ENCODE peak calls at places on chromosomes 11 and 22, in five cellular contexts. Y, F, R, O and N are unnamed samples.

GRCh38 chr11:113796663-113797259 is 17.2 kb downstream of the CLDN25 start:
- DNase-seq in F (no peak), O (no peak), Y (no peak), R (peak), N (no peak)

GRCh38 chr22:19896665-19897355 is 42.1 kb upstream of the GNB1L start:
- DNase-seq in O (no peak), F (no peak), R (no peak), Y (no peak), N (no peak)

GRCh38 chr11:19652976-19653375 is 59.7 kb upstream of the NAV2 start:
- DNase-seq in F (no peak), O (no peak), Y (no peak), R (no peak), N (no peak)

GRCh38 chr11:2562181-2562581 is 117.4 kb downstream of the KCNQ1 start:
- DNase-seq in O (no peak), Y (no peak), F (no peak), R (no peak), N (no peak)

GRCh38 chr11:75281469-75282095 is 41.0 kb downstream of the TPBGL start:
- DNase-seq in O (no peak), Y (no peak), F (no peak), R (no peak), N (no peak)

GRCh38 chr11:83819936-83820549 is 533.9 kb upstream of the CCDC90B start:
- DNase-seq in R (peak), F (no peak), O (peak), Y (no peak), N (no peak)

GRCh38 chr22:27801616-27802388 is at the start of gene MN1:
- DNase-seq in O (no peak), F (peak), Y (no peak), R (peak), N (no peak)

GRCh38 chr11:78469905-78470304 is 52.3 kb upstream of the GAB2 start:
- DNase-seq in Y (no peak), F (no peak), R (peak), O (no peak), N (no peak)

GRCh38 chr11:100823360-100823759 is 136.3 kb downstream of the ARHGAP42 start:
- DNase-seq in R (peak), Y (no peak), O (peak), F (no peak), N (no peak)

GRCh38 chr11:25293166-25293565 is 796.3 kb downstream of the LUZP2 start:
- DNase-seq in F (no peak), R (no peak), O (no peak), Y (no peak), N (no peak)

GRCh38 chr11:18706330-18707243 is 8.0 kb downstream of the TMEM86A start:
- DNase-seq in Y (peak), O (no peak), F (peak), R (peak), N (peak)

GRCh38 chr11:16194566-16194965 is 161.8 kb downstream of the SOX6 start:
- DNase-seq in O (no peak), Y (no peak), F (no peak), R (peak), N (no peak)

GRCh38 chr11:10908215-10908990 is 50.5 kb upstream of the ZBED5 start:
- DNase-seq in R (peak), O (peak), F (no peak), Y (no peak), N (no peak)

GRCh38 chr11:134821422-134821821 is 409.4 kb upstream of the B3GAT1 start:
- DNase-seq in O (no peak), F (no peak), R (no peak), Y (no peak), N (no peak)

GRCh38 chr11:105168457-105168856 is 28.9 kb upstream of the CARD18 start:
- DNase-seq in O (no peak), F (no peak), Y (no peak), R (peak), N (no peak)

GRCh38 chr11:59283825-59284772 is 71.4 kb upstream of the MPEG1 start:
- DNase-seq in O (peak), Y (no peak), R (peak), F (peak), N (no peak)

GRCh38 chr11:64202992-64203391 is 3.5 kb upstream of the FERMT3 start:
- DNase-seq in Y (no peak), F (no peak), O (no peak), R (no peak), N (no peak)

GRCh38 chr22:38757464-38757757 is 1.6 kb upstream of the SUN2 start:
- DNase-seq in Y (no peak), R (no peak), F (no peak), O (no peak), N (no peak)

GRCh38 chr22:46833228-46833627 is 70.8 kb downstream of the TBC1D22A start:
- DNase-seq in O (no peak), Y (no peak), F (no peak), R (peak), N (no peak)

GRCh38 chr22:39179401-39179827 is 26.9 kb upstream of the CBX7 start:
- DNase-seq in O (no peak), R (no peak), Y (no peak), F (no peak), N (no peak)

GRCh38 chr11:7597620-7598019 is 75.7 kb downstream of the CYB5R2 start:
- DNase-seq in R (no peak), O (no peak), F (no peak), Y (peak), N (peak)

GRCh38 chr11:1831338-1832180 is 3.2 kb upstream of the SYT8 start:
- DNase-seq in Y (no peak), R (no peak), O (no peak), F (no peak), N (no peak)

GRCh38 chr11:120952503-120953229 is 71.2 kb upstream of the TBCEL start:
- DNase-seq in R (peak), F (peak), Y (peak), O (peak), N (peak)

GRCh38 chr11:9774591-9775392 is 110.9 kb downstream of the SWAP70 start:
- DNase-seq in Y (no peak), F (no peak), O (peak), R (peak), N (no peak)

GRCh38 chr11:35629914-35630313 is 11.7 kb downstream of the FJX1 start:
- DNase-seq in O (peak), Y (no peak), F (no peak), R (peak), N (no peak)

GRCh38 chr22:26556904-26557303 is 33.0 kb downstream of the TPST2 start:
- DNase-seq in Y (no peak), O (no peak), R (no peak), F (no peak), N (no peak)

GRCh38 chr11:18594999-18595749 is 4.4 kb upstream of the MISFA start:
- DNase-seq in O (peak), F (no peak), R (no peak), Y (no peak), N (peak)

GRCh38 chr22:42320463-42321416 is 50.3 kb upstream of the TCF20 start:
- DNase-seq in F (no peak), R (no peak), Y (no peak), O (no peak), N (no peak)

GRCh38 chr11:35927730-35928129 is 16.1 kb upstream of the LDLRAD3 start:
- DNase-seq in R (peak), Y (peak), F (no peak), O (peak), N (peak)

GRCh38 chr11:117631336-117632090 is 165.5 kb downstream of the DSCAML1 start:
- DNase-seq in O (no peak), Y (no peak), F (no peak), R (no peak), N (no peak)

GRCh38 chr22:27676545-27677188 is 124.9 kb downstream of the MN1 start:
- DNase-seq in Y (no peak), R (peak), O (no peak), F (no peak), N (no peak)

GRCh38 chr11:100353083-100353482 is 334.0 kb upstream of the ARHGAP42 start:
- DNase-seq in O (no peak), Y (no peak), R (no peak), F (no peak), N (no peak)

GRCh38 chr22:35930933-35931332 is 97.7 kb downstream of the RBFOX2 start:
- DNase-seq in Y (no peak), O (peak), F (no peak), R (peak), N (no peak)

GRCh38 chr11:77027275-77027674 is 6.9 kb upstream of the B3GNT6 start:
- DNase-seq in F (no peak), O (no peak), Y (no peak), R (no peak), N (no peak)

GRCh38 chr11:14898286-14899086 is 6.5 kb upstream of the CYP2R1 start:
- DNase-seq in R (no peak), F (no peak), Y (no peak), O (no peak), N (no peak)

GRCh38 chr11:1854949-1855885 is 2.3 kb downstream of the LSP1 start:
- DNase-seq in O (no peak), R (no peak), Y (no peak), F (peak), N (no peak)

GRCh38 chr22:24977370-24978230 is 25.1 kb downstream of the KIAA1671 start:
- DNase-seq in R (peak), F (no peak), Y (no peak), O (no peak), N (no peak)

GRCh38 chr22:31148953-31149627 is 8.8 kb upstream of the PLA2G3 start:
- DNase-seq in Y (peak), F (peak), R (peak), O (peak), N (no peak)
- TF ChIP-seq CTCF in Y (peak), F (peak), R (no peak), O (peak), N (peak)

GRCh38 chr22:37641251-37641949 is 1.9 kb downstream of the SH3BP1 start:
- DNase-seq in Y (no peak), R (no peak), F (no peak), O (no peak), N (no peak)
- H3K4me3 ChIP-seq in Y (peak), R (no peak), F (peak), O (no peak), N (no peak)

DNA sequence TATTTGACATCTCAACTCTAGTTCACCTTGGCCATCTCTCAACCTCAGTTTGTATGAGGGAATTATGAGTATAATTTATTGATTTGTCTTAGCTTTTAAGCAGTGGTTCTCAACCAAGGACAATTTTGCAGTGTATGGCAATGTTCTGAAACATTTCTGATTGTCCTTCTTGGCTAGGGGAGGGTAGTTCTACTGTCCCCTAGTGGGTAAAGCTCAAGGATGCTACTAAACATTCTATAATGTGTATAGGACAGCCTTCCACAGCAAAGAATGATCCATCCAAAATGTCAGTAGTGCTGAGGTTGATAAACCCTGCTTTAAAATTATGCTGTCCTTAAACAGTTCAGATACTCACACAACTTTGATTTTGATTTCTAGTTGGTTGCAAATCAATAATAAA is 78.1 kb upstream of the ALKBH3 start:
- DNase-seq in R (peak), O (no peak), F (no peak), Y (no peak), N (no peak)
- TF ChIP-seq CTCF in R (peak), O (peak), F (no peak), Y (no peak), N (no peak)

GRCh38 chr11:96306933-96307747 is 35.9 kb downstream of the MAML2 start:
- DNase-seq in Y (peak), F (peak), O (peak), R (peak), N (peak)
- H3K4me3 ChIP-seq in Y (peak), F (peak), O (peak), R (peak), N (no peak)

GRCh38 chr11:69645801-69646492 is 5.0 kb downstream of the CCND1 start:
- DNase-seq in O (no peak), F (no peak), Y (no peak), R (no peak), N (no peak)

GRCh38 chr11:69644962-69645675 is 4.2 kb downstream of the CCND1 start:
- DNase-seq in F (no peak), O (no peak), Y (no peak), R (no peak), N (no peak)

GRCh38 chr11:69643646-69644045 is 2.7 kb downstream of the CCND1 start:
- DNase-seq in O (no peak), Y (no peak), F (no peak), R (no peak), N (no peak)

GRCh38 chr11:69642913-69643632 is 2.1 kb downstream of the CCND1 start:
- DNase-seq in Y (peak), O (no peak), F (peak), R (peak), N (peak)

DNA sequence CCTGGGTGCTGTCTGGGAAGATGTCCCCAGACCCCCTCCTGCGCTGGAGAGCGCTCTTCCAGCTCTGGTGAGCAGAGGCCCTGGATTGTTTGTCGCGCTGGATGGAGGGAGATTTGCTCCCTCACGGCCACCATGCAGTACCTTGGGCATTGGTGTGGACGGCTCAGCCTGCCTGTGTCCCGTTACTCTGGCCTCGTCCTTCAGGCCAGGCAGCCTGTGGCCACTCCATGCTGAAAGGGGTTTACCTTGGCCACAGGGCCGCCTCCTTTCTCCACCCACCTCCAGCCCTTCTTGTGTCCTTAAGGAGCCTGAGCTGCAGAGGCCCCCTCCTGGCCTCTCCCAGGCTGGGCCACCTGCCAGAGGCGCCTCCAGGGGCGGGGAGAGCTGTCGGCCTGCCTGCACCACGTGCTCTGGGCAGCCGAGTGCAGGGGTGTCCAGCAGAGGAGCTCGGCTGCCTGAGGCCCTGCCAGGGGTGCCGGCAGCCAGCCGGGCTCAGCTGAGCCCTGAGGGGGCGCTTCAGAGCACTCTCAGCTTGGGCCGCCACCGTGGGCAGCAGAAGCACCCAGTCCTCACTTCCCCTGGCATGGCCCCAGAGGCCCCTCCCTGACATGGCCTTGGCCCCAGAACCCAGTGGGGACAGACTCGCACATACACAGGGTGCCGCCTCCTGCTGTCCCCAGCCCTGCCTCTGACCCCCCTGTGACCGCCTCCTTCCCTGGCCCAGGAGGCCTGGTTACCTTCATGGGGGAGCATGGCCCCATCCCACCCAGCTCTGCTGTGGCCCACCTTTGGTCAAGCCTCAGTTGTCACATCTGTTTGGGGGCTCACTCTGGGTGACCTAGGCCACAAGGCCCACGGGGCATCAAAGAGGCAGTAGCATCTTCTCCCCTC is 3.4 kb downstream of the CCND1 start:
- DNase-seq in O (peak), R (peak), F (no peak), Y (peak), N (no peak)
- TF ChIP-seq CTCF in O (peak), R (peak), F (peak), Y (no peak), N (no peak)

DNA sequence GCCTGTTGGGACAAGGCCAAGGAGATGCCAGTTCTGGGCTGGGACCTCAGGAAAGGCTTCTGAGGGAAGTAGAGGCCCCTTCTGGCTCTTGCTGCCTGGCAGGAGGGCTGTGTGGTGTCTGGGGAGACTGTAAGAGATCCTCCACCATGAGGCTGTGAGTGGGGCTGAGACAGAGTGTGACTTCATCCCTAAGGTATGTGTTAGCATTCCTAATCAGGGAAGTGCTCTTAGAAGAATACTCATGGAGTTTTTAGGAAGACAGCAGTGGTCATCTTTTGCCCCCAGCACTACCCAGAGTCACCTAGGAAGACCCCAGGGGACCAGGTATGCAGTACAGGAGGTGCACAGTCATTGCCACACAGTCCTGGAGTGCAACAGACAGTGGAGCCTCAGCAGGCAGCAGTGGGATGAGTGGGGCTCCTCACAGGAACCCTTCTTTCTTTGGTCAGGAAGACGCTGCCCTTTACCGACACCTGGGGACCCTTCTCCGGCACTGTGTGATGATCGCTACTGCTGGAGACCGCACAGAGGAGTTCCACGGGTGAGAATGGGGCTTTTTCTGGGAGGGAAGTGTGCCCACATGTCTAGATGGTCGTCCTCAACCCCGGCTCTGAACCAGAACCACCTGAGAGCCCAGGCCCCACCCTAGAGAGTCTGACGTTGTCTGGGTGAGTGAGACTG is 2.8 kb downstream of the RIC8A start:
- DNase-seq in F (peak), O (no peak), Y (peak), R (peak), N (peak)
- H3K4me3 ChIP-seq in F (peak), O (peak), Y (peak), R (peak), N (no peak)

DNA sequence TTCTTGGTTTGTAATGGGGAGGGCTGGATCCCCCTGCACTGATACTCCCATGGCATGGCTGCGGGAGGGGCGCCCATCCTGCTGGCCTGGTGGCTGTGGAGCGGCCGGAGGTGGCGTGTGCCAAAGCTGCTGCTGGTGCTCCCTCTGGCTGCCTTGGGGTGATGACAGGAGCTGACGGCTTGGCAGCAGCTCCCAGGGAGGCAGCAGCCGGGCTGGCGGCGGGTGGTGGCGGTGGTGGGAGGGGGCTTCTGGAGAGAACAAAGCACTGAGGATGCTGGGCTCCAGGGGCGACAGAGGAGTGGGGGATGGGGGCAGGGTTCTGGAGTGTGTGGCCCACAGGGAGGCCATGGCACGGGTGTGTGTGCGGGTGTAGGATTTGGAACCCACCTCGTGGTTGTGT is 11.4 kb upstream of the MPPED1 start:
- DNase-seq in Y (no peak), O (no peak), F (no peak), R (no peak), N (no peak)
- TF ChIP-seq CTCF in Y (no peak), O (no peak), F (no peak), R (no peak), N (no peak)

GRCh38 chr11:118908931-118909618 is 16.7 kb downstream of the BCL9L start:
- DNase-seq in O (peak), F (no peak), R (peak), Y (peak), N (peak)

GRCh38 chr11:118908264-118908663 is 17.5 kb downstream of the BCL9L start:
- DNase-seq in F (no peak), Y (no peak), O (no peak), R (no peak), N (no peak)

GRCh38 chr11:118910309-118911112 is 15.2 kb downstream of the BCL9L start:
- DNase-seq in Y (peak), R (peak), O (peak), F (no peak), N (peak)

GRCh38 chr11:118911113-118911879 is 14.4 kb downstream of the BCL9L start:
- DNase-seq in O (no peak), Y (no peak), R (no peak), F (no peak), N (no peak)

DNA sequence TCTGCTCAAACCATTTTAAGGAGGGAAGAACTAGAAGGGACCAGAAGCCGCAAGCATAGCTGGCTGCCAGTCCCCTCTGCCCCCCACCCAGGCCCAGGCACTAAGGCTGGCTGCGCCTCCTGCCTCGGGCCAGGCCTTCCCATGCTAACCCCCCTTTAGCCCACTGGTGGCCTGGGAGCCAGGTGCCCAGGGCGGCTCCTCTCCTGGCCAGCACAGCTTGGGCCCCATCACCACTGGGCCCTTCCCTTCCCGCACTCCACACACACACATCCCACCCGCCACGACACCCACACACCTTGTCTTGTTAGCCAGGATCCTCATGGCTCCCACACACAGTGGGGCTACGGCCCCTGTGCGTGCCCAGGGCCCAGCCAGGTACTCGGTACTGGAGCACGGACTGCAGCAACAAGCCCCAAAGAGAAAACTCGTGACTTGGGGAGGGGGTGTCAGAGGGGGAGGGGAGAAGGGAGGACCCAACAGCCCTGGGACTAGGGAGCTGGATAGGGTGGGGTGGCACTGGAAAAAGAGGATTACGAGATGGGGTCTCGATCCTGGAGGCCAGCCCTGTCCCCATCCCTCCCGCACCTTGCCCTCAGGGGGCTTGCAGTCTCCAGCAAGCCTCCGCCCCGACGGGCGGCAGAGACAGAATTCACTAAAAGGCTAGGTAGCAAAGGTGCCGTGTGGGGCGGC is 16.0 kb downstream of the BCL9L start:
- DNase-seq in F (no peak), Y (no peak), O (no peak), R (no peak), N (no peak)
- H3K4me3 ChIP-seq in F (peak), Y (peak), O (peak), R (peak), N (no peak)